ENCODE peak calls at places on chromosomes 2 and 18, in ten cellular contexts. X is endothelial cell, A is astrocyte of the spinal cord, I is AG10803, E is cardiac fibroblast, T is GM06990, Q is thoracic aorta, U is mesothelial cell of epicardium, G is psoas muscle, Y is nephron progenitor cell. M is an unnamed sample.

GRCh38 chr2:32355976-32356734 is 668 bp upstream of the BIRC6 start:
- DNase-seq in X (no peak), A (no peak), I (no peak), E (no peak), T (no peak), Q (no peak), U (no peak), G (no peak), Y (no peak), M (no peak)

GRCh38 chr2:71001592-71002570 is 7.2 kb upstream of the TEX261 start:
- DNase-seq in X (no peak), A (no peak), I (no peak), E (no peak), T (no peak), Q (no peak), U (no peak), G (no peak), Y (peak), M (peak)

GRCh38 chr18:34821669-34822210 is 111.6 kb downstream of the DTNA start:
- DNase-seq in X (no peak), A (no peak), I (no peak), E (no peak), T (no peak), Q (no peak), U (no peak), G (no peak), Y (no peak), M (no peak)

GRCh38 chr2:105237045-105237765 is 4.3 kb upstream of the GPR45 start:
- DNase-seq in X (no peak), A (no peak), I (no peak), E (no peak), T (no peak), Q (no peak), U (no peak), G (no peak), Y (no peak), M (no peak)

GRCh38 chr2:96325884-96326255 is 753 bp downstream of the ITPRIPL1 start:
- DNase-seq in X (no peak), A (no peak), I (no peak), E (no peak), T (peak), Q (no peak), U (no peak), G (no peak), Y (no peak), M (no peak)

GRCh38 chr2:105755895-105756294 is 11.2 kb downstream of the NCK2 start:
- DNase-seq in X (no peak), A (no peak), I (no peak), E (no peak), T (no peak), Q (no peak), U (no peak), G (no peak), Y (no peak), M (no peak)

GRCh38 chr2:12676771-12677170 is 40.0 kb upstream of the TRIB2 start:
- DNase-seq in X (no peak), A (no peak), I (no peak), E (no peak), T (no peak), Q (no peak), U (no peak), G (no peak), Y (no peak), M (no peak)

GRCh38 chr2:174634130-174635014 is 36.8 kb upstream of the WIPF1 start:
- DNase-seq in X (no peak), A (no peak), I (peak), E (peak), T (peak), Q (no peak), U (no peak), G (no peak), Y (no peak), M (peak)

GRCh38 chr2:122135353-122135947 is 380.0 kb downstream of the TSN start:
- DNase-seq in X (no peak), A (no peak), I (no peak), E (no peak), T (no peak), Q (no peak), U (no peak), G (no peak), Y (no peak), M (no peak)

GRCh38 chr2:71101656-71102055 is 28.4 kb downstream of the MCEE start:
- DNase-seq in X (no peak), A (peak), I (peak), E (peak), T (no peak), Q (no peak), U (no peak), G (no peak), Y (no peak), M (no peak)

GRCh38 chr2:187581125-187581896 is 27.1 kb upstream of the TFPI start:
- DNase-seq in X (peak), A (peak), I (peak), E (peak), T (no peak), Q (no peak), U (no peak), G (no peak), Y (peak), M (no peak)

GRCh38 chr2:149394864-149395263 is 64.5 kb downstream of the LYPD6 start:
- DNase-seq in X (no peak), A (peak), I (no peak), E (no peak), T (no peak), Q (no peak), U (no peak), G (no peak), Y (no peak), M (no peak)

GRCh38 chr2:183579686-183580085 is 455.4 kb downstream of the NUP35 start:
- DNase-seq in X (no peak), A (no peak), I (no peak), E (peak), T (no peak), Q (no peak), U (no peak), G (no peak), Y (no peak), M (no peak)

GRCh38 chr2:178514664-178515063 is 34.4 kb downstream of the PLEKHA3 start:
- DNase-seq in X (no peak), A (peak), I (peak), E (peak), T (no peak), Q (no peak), U (no peak), G (no peak), Y (no peak), M (no peak)

GRCh38 chr2:57880967-57881366 is 165.6 kb upstream of the VRK2 start:
- DNase-seq in X (no peak), A (no peak), I (no peak), E (no peak), T (no peak), Q (no peak), U (no peak), G (no peak), Y (no peak), M (no peak)

GRCh38 chr2:42794271-42795046 is 2.1 kb upstream of the HAAO start:
- DNase-seq in X (peak), A (no peak), I (peak), E (peak), T (peak), Q (no peak), U (no peak), G (no peak), Y (peak), M (no peak)
- TF ChIP-seq CTCF in X (no peak), A (peak), I (peak), E (peak), T (peak), Q (peak), U (no peak), G (peak), Y (peak), M (peak)

GRCh38 chr2:127347000-127347399 is 40.8 kb downstream of the MAP3K2 start:
- DNase-seq in X (no peak), A (no peak), I (no peak), E (no peak), T (no peak), Q (no peak), U (no peak), G (no peak), Y (no peak), M (no peak)

GRCh38 chr2:127342101-127342500 is 45.7 kb downstream of the MAP3K2 start:
- DNase-seq in X (no peak), A (no peak), I (no peak), E (no peak), T (peak), Q (no peak), U (no peak), G (no peak), Y (no peak), M (peak)

GRCh38 chr2:127348421-127349000 is 39.3 kb downstream of the MAP3K2 start:
- DNase-seq in X (no peak), A (no peak), I (peak), E (peak), T (no peak), Q (no peak), U (no peak), G (no peak), Y (no peak), M (no peak)

GRCh38 chr2:127347734-127348392 is 39.9 kb downstream of the MAP3K2 start:
- DNase-seq in X (no peak), A (no peak), I (no peak), E (no peak), T (no peak), Q (no peak), U (no peak), G (no peak), Y (no peak), M (peak)

GRCh38 chr2:127343277-127343676 is 44.5 kb downstream of the MAP3K2 start:
- DNase-seq in X (no peak), A (no peak), I (no peak), E (no peak), T (no peak), Q (no peak), U (no peak), G (no peak), Y (no peak), M (no peak)
- TF ChIP-seq CTCF in X (no peak), A (no peak), I (no peak), E (no peak), T (no peak), Q (no peak), U (no peak), G (no peak), Y (no peak), M (no peak)

DNA sequence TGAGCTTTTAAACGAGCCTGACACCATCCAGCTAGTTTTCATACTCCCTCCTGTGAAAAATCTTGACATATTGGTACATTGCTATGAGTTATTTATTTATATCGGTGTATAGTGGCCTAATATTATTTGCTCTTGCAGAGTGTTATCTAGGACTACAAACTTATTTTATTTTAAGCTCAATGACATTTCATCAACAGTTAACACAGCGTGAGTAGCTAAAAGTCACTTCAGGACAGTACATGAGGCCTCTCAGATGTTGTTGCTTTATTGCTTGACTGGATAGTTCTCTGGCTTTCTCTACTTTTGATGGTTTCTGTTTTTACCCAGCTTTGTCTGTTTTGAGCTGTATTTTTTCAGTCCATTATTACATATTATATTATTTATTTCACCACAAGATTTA is 172.9 kb upstream of the KLF7 start:
- DNase-seq in X (no peak), A (no peak), I (no peak), E (no peak), T (no peak), Q (no peak), U (no peak), G (no peak), Y (no peak), M (no peak)
- TF ChIP-seq CTCF in X (no peak), A (no peak), I (no peak), E (no peak), T (no peak), Q (no peak), U (no peak), G (no peak), Y (no peak), M (no peak)

GRCh38 chr2:232207174-232207573 is 171.4 kb upstream of the ALPP start:
- DNase-seq in X (no peak), A (no peak), I (no peak), E (no peak), T (no peak), Q (no peak), U (no peak), G (no peak), Y (no peak), M (no peak)

GRCh38 chr2:232203166-232203891 is 175.2 kb upstream of the ALPP start:
- DNase-seq in X (no peak), A (peak), I (peak), E (no peak), T (no peak), Q (no peak), U (no peak), G (no peak), Y (no peak), M (no peak)

GRCh38 chr2:232203936-232204335 is 174.6 kb upstream of the ALPP start:
- DNase-seq in X (no peak), A (peak), I (no peak), E (no peak), T (no peak), Q (no peak), U (no peak), G (no peak), Y (no peak), M (no peak)

GRCh38 chr2:232200195-232200594 is 178.4 kb upstream of the ALPP start:
- DNase-seq in X (no peak), A (no peak), I (no peak), E (no peak), T (no peak), Q (no peak), U (no peak), G (no peak), Y (no peak), M (no peak)

GRCh38 chr2:232204457-232204931 is 174.1 kb upstream of the ALPP start:
- DNase-seq in X (no peak), A (peak), I (peak), E (peak), T (no peak), Q (no peak), U (no peak), G (peak), Y (no peak), M (no peak)
- TF ChIP-seq CTCF in X (no peak), A (no peak), I (no peak), E (no peak), T (no peak), Q (no peak), U (no peak), G (no peak), Y (no peak), M (no peak)

M was measured in GM10248.